ENCODE peak calls at places on chromosomes 1 and 21, in seven cellular contexts. One of them, this sample, is unnamed.

GRCh38 chr1:240285541-240285940 is 193.9 kb downstream of the FMN2 start:
- DNase-seq in fibroblast of lung: peak; percentile 54
- DNase-seq in pancreas: no peak
- DNase-seq in Caco-2: no peak
- DNase-seq in SJSA1: no peak
- DNase-seq in left ventricle myocardium inferior: no peak
- DNase-seq in body of pancreas: no peak
- DNase-seq in this sample: no peak

GRCh38 chr21:37675202-37675801 is 241.0 kb downstream of the KCNJ6 start:
- DNase-seq in left ventricle myocardium inferior: peak; percentile 60
- DNase-seq in SJSA1: no peak
- DNase-seq in Caco-2: no peak
- DNase-seq in fibroblast of lung: peak; percentile 21
- DNase-seq in body of pancreas: peak; percentile 52
- DNase-seq in pancreas: peak; percentile 58
- DNase-seq in this sample: no peak

GRCh38 chr1:114505148-114505561 is 5.8 kb downstream of the TRIM33 start:
- DNase-seq in fibroblast of lung: no peak
- DNase-seq in SJSA1: no peak
- DNase-seq in pancreas: no peak
- DNase-seq in Caco-2: no peak
- DNase-seq in body of pancreas: no peak
- DNase-seq in left ventricle myocardium inferior: no peak
- DNase-seq in this sample: no peak

GRCh38 chr1:45272943-45273342 is 53.8 kb upstream of the HPDL start:
- DNase-seq in body of pancreas: no peak
- DNase-seq in fibroblast of lung: peak; percentile 74
- DNase-seq in pancreas: no peak
- DNase-seq in left ventricle myocardium inferior: no peak
- DNase-seq in SJSA1: peak; percentile 70
- DNase-seq in Caco-2: no peak
- DNase-seq in this sample: no peak

GRCh38 chr1:21616372-21616771 is 52.8 kb downstream of the RAP1GAP start:
- DNase-seq in Caco-2: no peak
- DNase-seq in SJSA1: no peak
- DNase-seq in fibroblast of lung: no peak
- DNase-seq in pancreas: no peak
- DNase-seq in left ventricle myocardium inferior: no peak
- DNase-seq in body of pancreas: peak; percentile 57
- DNase-seq in this sample: no peak

GRCh38 chr21:28538987-28539622 is 453.6 kb downstream of the LTN1 start:
- DNase-seq in fibroblast of lung: peak; percentile 87
- DNase-seq in Caco-2: no peak
- DNase-seq in pancreas: no peak
- DNase-seq in left ventricle myocardium inferior: no peak
- DNase-seq in SJSA1: no peak
- DNase-seq in body of pancreas: no peak
- DNase-seq in this sample: no peak

GRCh38 chr1:147545133-147545532 is 3.8 kb downstream of the BCL9 start:
- DNase-seq in pancreas: no peak
- DNase-seq in Caco-2: no peak
- DNase-seq in SJSA1: no peak
- DNase-seq in body of pancreas: peak; percentile 39
- DNase-seq in fibroblast of lung: peak; percentile 99
- DNase-seq in left ventricle myocardium inferior: no peak
- DNase-seq in this sample: peak; percentile 79

GRCh38 chr1:157697781-157698569 is 2.6 kb downstream of the FCRL3 start:
- DNase-seq in left ventricle myocardium inferior: no peak
- DNase-seq in Caco-2: no peak
- DNase-seq in body of pancreas: no peak
- DNase-seq in pancreas: no peak
- DNase-seq in SJSA1: no peak
- DNase-seq in fibroblast of lung: no peak
- DNase-seq in this sample: no peak

GRCh38 chr1:218705911-218706893 is 361.1 kb downstream of the TGFB2 start:
- DNase-seq in SJSA1: peak; percentile 94
- DNase-seq in left ventricle myocardium inferior: no peak
- DNase-seq in body of pancreas: peak; percentile 5
- DNase-seq in fibroblast of lung: peak; percentile 100
- DNase-seq in Caco-2: peak; percentile 59
- DNase-seq in pancreas: no peak
- DNase-seq in this sample: no peak

GRCh38 chr1:35475356-35475755 is 81.8 kb downstream of the KIAA0319L start:
- DNase-seq in fibroblast of lung: peak; percentile 25
- DNase-seq in pancreas: no peak
- DNase-seq in body of pancreas: no peak
- DNase-seq in SJSA1: no peak
- DNase-seq in left ventricle myocardium inferior: no peak
- DNase-seq in Caco-2: no peak
- DNase-seq in this sample: no peak

GRCh38 chr1:220788146-220788545 is 1.4 kb downstream of the MTARC1 start:
- DNase-seq in body of pancreas: no peak
- DNase-seq in pancreas: no peak
- DNase-seq in fibroblast of lung: peak; percentile 38
- DNase-seq in left ventricle myocardium inferior: no peak
- DNase-seq in SJSA1: no peak
- DNase-seq in Caco-2: no peak
- DNase-seq in this sample: no peak

GRCh38 chr21:46605759-46606426 is 1.0 kb upstream of the S100B start:
- DNase-seq in body of pancreas: peak; percentile 65
- DNase-seq in SJSA1: no peak
- DNase-seq in Caco-2: no peak
- DNase-seq in pancreas: no peak
- DNase-seq in left ventricle myocardium inferior: peak; percentile 37
- DNase-seq in fibroblast of lung: no peak
- DNase-seq in this sample: no peak

GRCh38 chr1:10490271-10490970 is 15.7 kb downstream of the PEX14 start:
- DNase-seq in fibroblast of lung: no peak
- DNase-seq in body of pancreas: no peak
- DNase-seq in SJSA1: no peak
- DNase-seq in left ventricle myocardium inferior: no peak
- DNase-seq in pancreas: no peak
- DNase-seq in Caco-2: no peak
- DNase-seq in this sample: no peak

GRCh38 chr1:205285391-205286101 is 36.0 kb downstream of the NUAK2 start:
- DNase-seq in fibroblast of lung: peak; percentile 62
- DNase-seq in body of pancreas: no peak
- DNase-seq in left ventricle myocardium inferior: no peak
- DNase-seq in SJSA1: no peak
- DNase-seq in Caco-2: no peak
- DNase-seq in pancreas: no peak
- DNase-seq in this sample: no peak

GRCh38 chr1:167864392-167864992 is 49.4 kb downstream of the ADCY10 start:
- DNase-seq in body of pancreas: no peak
- DNase-seq in Caco-2: no peak
- DNase-seq in SJSA1: no peak
- DNase-seq in pancreas: no peak
- DNase-seq in left ventricle myocardium inferior: no peak
- DNase-seq in fibroblast of lung: no peak
- DNase-seq in this sample: no peak

GRCh38 chr1:59057211-59057694 is 239.6 kb upstream of the FGGY start:
- DNase-seq in pancreas: peak; percentile 68
- DNase-seq in left ventricle myocardium inferior: peak; percentile 84
- DNase-seq in SJSA1: peak; percentile 69
- DNase-seq in Caco-2: peak; percentile 45
- DNase-seq in body of pancreas: peak; percentile 93
- DNase-seq in fibroblast of lung: peak; percentile 50
- DNase-seq in this sample: peak; percentile 68

DNA sequence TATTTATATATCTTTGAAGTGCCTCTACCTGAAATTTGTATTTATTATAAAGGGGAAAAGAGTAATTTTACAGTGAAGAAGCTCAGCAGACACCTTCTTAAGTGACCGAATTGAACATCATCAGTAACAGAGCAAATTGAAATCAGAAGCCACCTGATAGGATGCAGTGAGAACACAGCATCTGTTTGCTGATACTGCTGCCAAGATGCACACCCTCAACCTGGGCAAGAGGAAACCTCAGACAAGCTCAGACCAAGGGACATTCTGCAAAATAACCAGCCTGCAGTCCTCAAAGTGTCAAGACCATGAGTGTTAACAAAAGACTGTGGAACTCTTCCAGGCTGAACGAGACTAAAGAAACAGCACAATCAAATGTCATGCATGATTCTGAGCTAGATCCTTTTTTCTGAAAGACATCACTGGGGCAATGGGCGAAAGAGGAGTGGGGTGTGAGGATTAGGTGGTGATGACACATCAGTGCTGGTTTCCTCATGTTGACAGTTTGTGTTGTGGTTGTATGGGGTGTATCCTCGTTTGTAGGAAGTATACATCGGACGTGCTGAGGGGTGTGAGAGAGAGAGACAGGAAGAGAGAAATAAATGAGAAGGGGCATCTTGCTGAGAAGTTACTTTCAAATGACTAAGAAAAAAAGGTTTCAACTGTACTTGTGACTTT is 103.7 kb downstream of the ABCA4 start:
- DNase-seq in Caco-2: no peak
- DNase-seq in left ventricle myocardium inferior: no peak
- DNase-seq in SJSA1: no peak
- DNase-seq in fibroblast of lung: no peak
- DNase-seq in pancreas: no peak
- DNase-seq in body of pancreas: no peak
- DNase-seq in this sample: no peak
- H3K4me1 ChIP-seq in Caco-2: peaks cover 6% of the 10 kb centered on the region
- H3K4me1 ChIP-seq in left ventricle myocardium inferior: peaks cover 25% of the 10 kb centered on the region
- H3K4me1 ChIP-seq in SJSA1: peaks cover 31% of the 10 kb centered on the region
- H3K4me1 ChIP-seq in fibroblast of lung: peaks cover 14% of the 10 kb centered on the region
- H3K4me1 ChIP-seq in pancreas: no peaks in the 10 kb centered on the region
- H3K4me1 ChIP-seq in body of pancreas: no peaks in the 10 kb centered on the region
- H3K4me1 ChIP-seq in this sample: peaks cover 10% of the 10 kb centered on the region

DNA sequence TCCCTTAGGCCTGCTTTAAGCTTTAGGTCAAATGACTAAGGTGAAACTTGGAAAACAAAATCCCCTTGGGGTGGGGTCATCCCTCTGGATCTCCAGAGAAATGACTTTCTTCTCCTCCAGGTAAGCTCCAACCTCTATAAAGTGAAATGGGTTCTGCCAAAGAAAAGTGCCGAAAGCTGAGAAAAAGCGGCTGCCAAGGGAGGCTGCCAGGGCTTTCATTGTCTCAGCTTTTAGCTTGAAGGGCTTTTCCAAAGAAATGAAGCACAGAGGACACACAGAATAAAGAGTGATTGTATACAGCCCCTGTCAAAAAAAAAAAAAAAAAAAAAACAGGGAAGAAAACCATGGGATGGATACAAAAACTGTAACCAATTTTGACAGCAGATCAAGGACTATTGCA is 126.9 kb downstream of the TGFBR3 start:
- DNase-seq in fibroblast of lung: no peak
- DNase-seq in pancreas: no peak
- DNase-seq in left ventricle myocardium inferior: no peak
- DNase-seq in Caco-2: no peak
- DNase-seq in SJSA1: no peak
- DNase-seq in body of pancreas: no peak
- DNase-seq in this sample: no peak
- H3K4me1 ChIP-seq in fibroblast of lung: peaks cover 16% of the 10 kb centered on the region
- H3K4me1 ChIP-seq in pancreas: peaks cover 10% of the 10 kb centered on the region
- H3K4me1 ChIP-seq in left ventricle myocardium inferior: peaks cover 94% of the 10 kb centered on the region
- H3K4me1 ChIP-seq in Caco-2: no peaks in the 10 kb centered on the region
- H3K4me1 ChIP-seq in SJSA1: peaks cover 27% of the 10 kb centered on the region
- H3K4me1 ChIP-seq in body of pancreas: peaks cover 32% of the 10 kb centered on the region
- H3K4me1 ChIP-seq in this sample: peaks cover 4% of the 10 kb centered on the region

GRCh38 chr1:178126261-178126660 is 32.4 kb downstream of the RASAL2 start:
- DNase-seq in body of pancreas: no peak
- DNase-seq in SJSA1: no peak
- DNase-seq in fibroblast of lung: no peak
- DNase-seq in Caco-2: no peak
- DNase-seq in pancreas: no peak
- DNase-seq in left ventricle myocardium inferior: no peak
- DNase-seq in this sample: no peak

GRCh38 chr1:178121883-178122282 is 28.0 kb downstream of the RASAL2 start:
- DNase-seq in left ventricle myocardium inferior: no peak
- DNase-seq in pancreas: no peak
- DNase-seq in body of pancreas: no peak
- DNase-seq in fibroblast of lung: peak; percentile 33
- DNase-seq in Caco-2: no peak
- DNase-seq in SJSA1: no peak
- DNase-seq in this sample: no peak

GRCh38 chr1:178126790-178127189 is 32.9 kb downstream of the RASAL2 start:
- DNase-seq in fibroblast of lung: peak; percentile 98
- DNase-seq in left ventricle myocardium inferior: no peak
- DNase-seq in Caco-2: peak; percentile 49
- DNase-seq in body of pancreas: peak; percentile 23
- DNase-seq in pancreas: no peak
- DNase-seq in SJSA1: peak; percentile 68
- DNase-seq in this sample: no peak

GRCh38 chr1:178122283-178122682 is 28.4 kb downstream of the RASAL2 start:
- DNase-seq in pancreas: no peak
- DNase-seq in body of pancreas: no peak
- DNase-seq in SJSA1: no peak
- DNase-seq in left ventricle myocardium inferior: no peak
- DNase-seq in fibroblast of lung: peak; percentile 46
- DNase-seq in Caco-2: no peak
- DNase-seq in this sample: no peak

DNA sequence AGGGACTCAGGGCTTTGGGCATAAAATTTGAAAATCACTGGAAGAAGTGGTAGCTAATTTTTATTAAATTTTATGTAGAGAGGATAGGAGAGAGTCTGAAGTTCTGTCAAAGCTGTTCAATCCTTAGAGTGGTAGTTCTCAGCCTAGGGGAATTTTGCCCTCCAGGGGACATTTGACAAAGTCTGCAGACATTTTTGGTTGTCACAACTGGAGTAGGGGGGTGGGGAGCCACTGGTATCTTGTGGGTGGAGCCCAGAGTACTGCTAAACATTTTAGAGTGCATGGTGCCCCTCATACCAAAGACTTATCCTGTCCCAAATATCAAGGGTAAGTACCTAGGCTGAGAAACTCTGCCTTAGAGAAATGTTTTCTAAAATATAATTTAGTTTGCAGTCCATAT is 30.2 kb downstream of the RASAL2 start:
- DNase-seq in SJSA1: no peak
- DNase-seq in body of pancreas: no peak
- DNase-seq in fibroblast of lung: no peak
- DNase-seq in Caco-2: peak; percentile 45
- DNase-seq in left ventricle myocardium inferior: no peak
- DNase-seq in pancreas: no peak
- DNase-seq in this sample: no peak
- H3K4me1 ChIP-seq in SJSA1: peaks cover 46% of the 10 kb centered on the region
- H3K4me1 ChIP-seq in body of pancreas: peaks cover 15% of the 10 kb centered on the region
- H3K4me1 ChIP-seq in fibroblast of lung: peaks cover 13% of the 10 kb centered on the region
- H3K4me1 ChIP-seq in Caco-2: peaks cover 55% of the 10 kb centered on the region
- H3K4me1 ChIP-seq in left ventricle myocardium inferior: peaks cover 70% of the 10 kb centered on the region
- H3K4me1 ChIP-seq in pancreas: peaks cover 5% of the 10 kb centered on the region
- H3K4me1 ChIP-seq in this sample: peaks cover 10% of the 10 kb centered on the region

GRCh38 chr1:39116116-39116607 is 88.3 kb upstream of the MACF1 start:
- DNase-seq in left ventricle myocardium inferior: no peak
- DNase-seq in SJSA1: no peak
- DNase-seq in pancreas: no peak
- DNase-seq in body of pancreas: no peak
- DNase-seq in Caco-2: no peak
- DNase-seq in fibroblast of lung: no peak
- DNase-seq in this sample: no peak
- H3K4me1 ChIP-seq in left ventricle myocardium inferior: peaks cover 48% of the 10 kb centered on the region
- H3K4me1 ChIP-seq in SJSA1: peaks cover 51% of the 10 kb centered on the region
- H3K4me1 ChIP-seq in pancreas: peaks cover 27% of the 10 kb centered on the region
- H3K4me1 ChIP-seq in body of pancreas: peaks cover 43% of the 10 kb centered on the region
- H3K4me1 ChIP-seq in Caco-2: peaks cover 32% of the 10 kb centered on the region
- H3K4me1 ChIP-seq in fibroblast of lung: peaks cover 12% of the 10 kb centered on the region
- H3K4me1 ChIP-seq in this sample: peaks cover 49% of the 10 kb centered on the region

GRCh38 chr1:175597969-175598765 is 145.2 kb downstream of the TNR start:
- DNase-seq in fibroblast of lung: no peak
- DNase-seq in left ventricle myocardium inferior: no peak
- DNase-seq in SJSA1: no peak
- DNase-seq in pancreas: no peak
- DNase-seq in body of pancreas: no peak
- DNase-seq in Caco-2: no peak
- DNase-seq in this sample: no peak
- H3K4me1 ChIP-seq in fibroblast of lung: no peaks in the 10 kb centered on the region
- H3K4me1 ChIP-seq in left ventricle myocardium inferior: peaks cover 7% of the 10 kb centered on the region
- H3K4me1 ChIP-seq in SJSA1: peaks cover 9% of the 10 kb centered on the region
- H3K4me1 ChIP-seq in pancreas: no peaks in the 10 kb centered on the region
- H3K4me1 ChIP-seq in body of pancreas: peaks cover 6% of the 10 kb centered on the region
- H3K4me1 ChIP-seq in Caco-2: no peaks in the 10 kb centered on the region
- H3K4me1 ChIP-seq in this sample: no peaks in the 10 kb centered on the region

GRCh38 chr1:181103404-181103803 is 14.9 kb downstream of the IER5 start:
- DNase-seq in SJSA1: no peak
- DNase-seq in left ventricle myocardium inferior: no peak
- DNase-seq in pancreas: no peak
- DNase-seq in body of pancreas: no peak
- DNase-seq in Caco-2: no peak
- DNase-seq in fibroblast of lung: peak; percentile 39
- DNase-seq in this sample: no peak
- H3K4me1 ChIP-seq in SJSA1: peaks cover 66% of the 10 kb centered on the region
- H3K4me1 ChIP-seq in left ventricle myocardium inferior: peaks cover 90% of the 10 kb centered on the region
- H3K4me1 ChIP-seq in pancreas: peaks cover 12% of the 10 kb centered on the region
- H3K4me1 ChIP-seq in body of pancreas: peaks cover 39% of the 10 kb centered on the region
- H3K4me1 ChIP-seq in Caco-2: peaks cover 59% of the 10 kb centered on the region
- H3K4me1 ChIP-seq in fibroblast of lung: peaks cover 44% of the 10 kb centered on the region
- H3K4me1 ChIP-seq in this sample: peaks cover 19% of the 10 kb centered on the region